ENCODE peak calls at places on chromosomes 4 and X, in ten cellular contexts. C, I, U, B, T, F, Z, M, R and D are unnamed samples.

GRCh38 chrX:31201503-31201902 is 129.7 kb upstream of the FTHL17 start:
- DNase-seq in U (no peak), M (no peak), F (no peak), Z (no peak), C (no peak), I (no peak), R (no peak), B (no peak), T (no peak), D (no peak)

GRCh38 chr4:39255266-39255665 is 72.9 kb downstream of the WDR19 start:
- DNase-seq in R (no peak), M (no peak), U (no peak), I (no peak), Z (no peak), B (no peak), F (no peak), T (no peak), C (peak), D (no peak)

GRCh38 chr4:102143433-102143832 is 201.8 kb downstream of the SLC39A8 start:
- DNase-seq in Z (no peak), B (no peak), F (no peak), R (no peak), C (no peak), M (no peak), U (no peak), T (no peak), I (no peak), D (no peak)

GRCh38 chr4:137674066-137674465 is 141.8 kb upstream of the PCDH18 start:
- DNase-seq in C (no peak), U (no peak), I (no peak), Z (no peak), M (no peak), F (no peak), B (no peak), T (no peak), R (no peak), D (no peak)

GRCh38 chr4:7381221-7381889 is 53.4 kb downstream of the PSAPL1 start:
- DNase-seq in U (no peak), F (peak), Z (no peak), I (no peak), T (no peak), M (no peak), C (no peak), B (no peak), R (peak), D (no peak)

GRCh38 chr4:7029921-7030320 is 13.3 kb upstream of the TADA2B start:
- DNase-seq in B (no peak), C (no peak), Z (no peak), I (no peak), R (no peak), T (no peak), M (no peak), U (no peak), F (no peak), D (no peak)

GRCh38 chr4:185840201-185840600 is 28.2 kb upstream of the SORBS2 start:
- DNase-seq in I (no peak), U (no peak), B (no peak), T (no peak), Z (no peak), F (no peak), C (peak), M (no peak), R (no peak), D (no peak)

GRCh38 chrX:21873063-21873785 is 17.4 kb downstream of the YY2 start:
- DNase-seq in F (no peak), Z (no peak), M (no peak), C (peak), U (no peak), I (no peak), T (no peak), R (no peak), B (no peak), D (no peak)

GRCh38 chr4:128601992-128602695 is 207.4 kb upstream of the JADE1 start:
- DNase-seq in C (peak), U (peak), M (no peak), Z (no peak), R (no peak), B (no peak), F (peak), T (peak), I (no peak), D (peak)

GRCh38 chr4:26992657-26993361 is 132.2 kb downstream of the STIM2 start:
- DNase-seq in Z (no peak), B (no peak), U (peak), I (peak), M (no peak), R (no peak), F (no peak), C (peak), T (peak), D (peak)

GRCh38 chr4:8831221-8832129 is 40.2 kb downstream of the HMX1 start:
- DNase-seq in M (no peak), F (no peak), T (no peak), R (peak), I (no peak), U (no peak), Z (no peak), B (no peak), C (no peak), D (no peak)

GRCh38 chr4:185227131-185227551 is 17.7 kb downstream of the SNX25 start:
- DNase-seq in Z (no peak), M (no peak), U (no peak), F (no peak), B (no peak), R (no peak), T (peak), C (peak), I (no peak), D (peak)

GRCh38 chrX:10111364-10112148 is 45.2 kb upstream of the CLCN4 start:
- DNase-seq in M (peak), F (peak), Z (no peak), T (no peak), I (peak), U (peak), C (no peak), B (peak), R (no peak), D (no peak)

GRCh38 chr4:124711469-124712416 is 789 bp downstream of the ANKRD50 start:
- DNase-seq in I (peak), F (no peak), R (no peak), U (peak), T (peak), C (peak), Z (peak), B (peak), M (peak), D (peak)

GRCh38 chrX:104172788-104173187 is 6.5 kb downstream of the FAM199X start:
- DNase-seq in B (no peak), U (no peak), F (no peak), I (no peak), C (peak), M (no peak), Z (no peak), R (no peak), T (no peak), D (no peak)

GRCh38 chr4:35754047-35754446 is 490.3 kb downstream of the ARAP2 start:
- DNase-seq in Z (no peak), I (no peak), F (no peak), B (no peak), C (no peak), M (no peak), U (no peak), T (no peak), R (no peak), D (no peak)

GRCh38 chr4:147924604-147925412 is 192.9 kb downstream of the ARHGAP10 start:
- DNase-seq in M (peak), T (peak), U (no peak), Z (peak), I (no peak), R (no peak), C (peak), B (peak), F (no peak), D (peak)

GRCh38 chr4:146273204-146273901 is 59.0 kb downstream of the REELD1 start:
- DNase-seq in I (no peak), R (no peak), T (no peak), U (no peak), B (no peak), Z (no peak), C (no peak), F (no peak), M (no peak), D (no peak)

GRCh38 chrX:134520860-134521390 is 61.0 kb downstream of the HPRT1 start:
- DNase-seq in Z (no peak), U (no peak), C (peak), M (peak), F (no peak), I (no peak), B (peak), T (peak), R (no peak), D (peak)

GRCh38 chr4:42347076-42347475 is 50.2 kb upstream of the SHISA3 start:
- DNase-seq in F (no peak), R (no peak), M (no peak), U (no peak), T (no peak), I (no peak), B (no peak), C (no peak), Z (no peak), D (no peak)

GRCh38 chrX:120213438-120214265 is 37.0 kb upstream of the ZBTB33 start:
- DNase-seq in M (peak), U (peak), F (no peak), R (peak), B (peak), Z (no peak), I (peak), C (peak), T (peak), D (peak)

GRCh38 chr4:185201983-185202962 is 1.5 kb downstream of the CFAP97 start:
- DNase-seq in R (no peak), I (no peak), U (peak), B (no peak), F (no peak), T (peak), M (no peak), C (peak), Z (no peak), D (no peak)

GRCh38 chrX:128622296-128622695 is 570.1 kb upstream of the ACTRT1 start:
- DNase-seq in T (no peak), F (peak), R (no peak), U (no peak), C (no peak), B (no peak), Z (no peak), I (no peak), M (no peak), D (no peak)

GRCh38 chr4:128924951-128925350 is 115.5 kb downstream of the JADE1 start:
- DNase-seq in I (no peak), T (no peak), F (no peak), R (no peak), M (no peak), U (no peak), C (peak), Z (no peak), B (no peak), D (no peak)

GRCh38 chrX:71105638-71106037 is 902 bp downstream of the CXorf65 start:
- DNase-seq in B (no peak), T (no peak), U (no peak), Z (no peak), I (no peak), M (no peak), C (no peak), F (no peak), R (no peak), D (no peak)

GRCh38 chr4:166435449-166435848 is 562.4 kb downstream of the TLL1 start:
- DNase-seq in T (no peak), B (no peak), F (no peak), U (no peak), I (no peak), Z (no peak), R (no peak), M (no peak), C (peak), D (no peak)

GRCh38 chrX:28550331-28550872 is 36.8 kb upstream of the IL1RAPL1 start:
- DNase-seq in C (no peak), F (no peak), T (no peak), R (no peak), M (no peak), Z (no peak), I (no peak), U (no peak), B (no peak), D (no peak)

GRCh38 chr4:87060957-87061356 is 126.1 kb downstream of the AFF1 start:
- DNase-seq in I (no peak), M (no peak), R (no peak), F (no peak), U (no peak), B (no peak), C (no peak), T (no peak), Z (no peak), D (no peak)

GRCh38 chr4:33911951-33912350 is 2332.4 kb downstream of the ARAP2 start:
- DNase-seq in C (no peak), Z (no peak), T (no peak), B (no peak), U (no peak), I (no peak), R (no peak), M (no peak), F (no peak), D (no peak)

GRCh38 chr4:7389719-7390118 is 45.0 kb downstream of the PSAPL1 start:
- DNase-seq in M (no peak), Z (no peak), C (no peak), F (no peak), U (no peak), R (peak), T (no peak), B (no peak), I (no peak), D (no peak)

GRCh38 chr4:173367285-173367684 is 3.5 kb upstream of the SAP30 start:
- DNase-seq in I (no peak), U (no peak), R (no peak), C (peak), B (no peak), F (no peak), T (no peak), Z (no peak), M (no peak), D (no peak)

GRCh38 chr4:81757706-81758105 is 286.0 kb upstream of the RASGEF1B start:
- DNase-seq in I (no peak), B (no peak), U (peak), T (no peak), R (no peak), F (no peak), C (no peak), M (peak), Z (peak), D (no peak)